ENCODE peak calls at places on chromosomes 16 and 17, in seven cellular contexts. V, H, B, C, F, P and O are unnamed samples. For H3K27me3, the result is how much of the 10 kb centered on the place peaks cover.

GRCh38 chr16:16096161-16096857 is 127.0 kb downstream of the ABCC6 start:
- DNase-seq in F (peak), H (peak), V (peak), B (no peak), P (peak), C (no peak), O (peak)

GRCh38 chr17:43665038-43665386 is 3.3 kb upstream of the MEOX1 start:
- DNase-seq in H (no peak), P (no peak), C (no peak), B (no peak), F (peak), V (no peak), O (no peak)

GRCh38 chr17:50668025-50668837 is 33.5 kb downstream of the ABCC3 start:
- DNase-seq in H (no peak), F (no peak), C (no peak), P (no peak), V (no peak), B (no peak), O (no peak)

GRCh38 chr17:2087597-2088211 is 32.8 kb downstream of the HIC1 start:
- DNase-seq in F (no peak), B (no peak), C (no peak), V (no peak), H (no peak), P (no peak), O (no peak)

GRCh38 chr17:82930043-82930923 is 90.5 kb upstream of the ZNF750 start:
- DNase-seq in H (peak), P (peak), C (no peak), F (peak), V (no peak), B (no peak), O (no peak)

GRCh38 chr16:13612623-13613022 is 307.3 kb upstream of the ERCC4 start:
- DNase-seq in B (no peak), C (no peak), P (no peak), V (no peak), H (no peak), F (no peak), O (no peak)

GRCh38 chr16:3690991-3691720 is 26.2 kb downstream of the TRAP1 start:
- DNase-seq in B (no peak), F (no peak), C (no peak), V (peak), P (no peak), H (no peak), O (no peak)

GRCh38 chr16:29894352-29894751 is 5.0 kb downstream of the SEZ6L2 start:
- DNase-seq in V (no peak), F (no peak), C (no peak), P (no peak), B (no peak), H (no peak), O (no peak)

GRCh38 chr17:62216847-62217246 is 151.8 kb upstream of the MED13 start:
- DNase-seq in P (no peak), B (no peak), F (no peak), H (no peak), C (no peak), V (no peak), O (no peak)

GRCh38 chr16:68041783-68042182 is 18.7 kb downstream of the DUS2 start:
- DNase-seq in H (no peak), C (no peak), F (no peak), B (no peak), V (no peak), P (no peak), O (no peak)
- H3K27me3 ChIP-seq in H (under half), C (under half), F (under half), B (under half), V (under half), P (under half), O (under half)

GRCh38 chr16:49348408-49349176 is 25.0 kb upstream of the C16orf78 start:
- DNase-seq in P (no peak), H (no peak), C (peak), V (peak), F (no peak), B (no peak), O (no peak)
- TF ChIP-seq CTCF in P (no peak), H (no peak), C (peak), V (peak), F (no peak), B (no peak), O (no peak)

GRCh38 chr16:1101573-1102332 is 5.7 kb upstream of the C1QTNF8 start:
- DNase-seq in C (no peak), V (no peak), H (no peak), B (no peak), F (no peak), P (no peak), O (no peak)

GRCh38 chr16:1099224-1100083 is 3.4 kb upstream of the C1QTNF8 start:
- DNase-seq in H (no peak), F (no peak), C (no peak), B (no peak), V (no peak), P (no peak), O (no peak)

GRCh38 chr16:1101133-1101532 is 5.1 kb upstream of the C1QTNF8 start:
- DNase-seq in H (no peak), V (no peak), C (no peak), P (no peak), B (no peak), F (no peak), O (no peak)

GRCh38 chr16:1098266-1098991 is 2.4 kb upstream of the C1QTNF8 start:
- DNase-seq in C (no peak), F (peak), H (no peak), V (no peak), B (no peak), P (no peak), O (no peak)

DNA sequence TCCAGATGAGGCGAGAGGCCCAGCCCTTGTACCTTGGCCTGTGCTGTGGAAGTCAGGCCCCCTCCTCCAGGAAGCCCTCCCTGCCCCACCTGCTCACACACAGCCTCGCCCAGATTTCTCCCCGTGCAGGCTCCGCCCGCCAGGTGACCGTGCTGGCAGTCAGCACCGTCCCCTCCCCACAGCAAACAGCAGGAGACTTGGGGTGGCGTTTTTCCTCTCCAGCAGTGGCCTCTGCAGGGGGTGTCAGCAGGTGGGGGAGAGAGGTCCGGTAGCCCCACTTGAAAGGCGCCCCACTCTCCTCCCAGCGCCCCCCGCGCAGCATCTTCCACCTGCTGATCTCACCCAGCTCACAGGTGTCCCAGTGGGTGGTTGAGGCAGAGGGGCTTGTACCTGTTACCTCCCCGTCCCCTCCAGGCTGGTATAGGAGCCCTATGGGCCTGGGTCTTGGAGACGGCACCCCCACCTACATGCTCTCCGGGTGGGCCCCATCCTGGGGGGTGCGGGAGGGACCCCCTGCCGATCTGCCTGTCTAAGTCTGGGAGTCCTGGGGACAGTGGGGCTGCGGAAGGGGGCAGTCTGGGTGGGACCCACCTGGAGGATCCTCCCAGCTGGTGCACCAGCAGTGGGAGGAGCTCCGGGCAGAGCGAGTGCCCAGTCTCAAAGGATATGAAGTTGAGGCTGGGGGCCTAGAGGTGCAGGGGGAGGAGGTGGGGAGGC is 4.2 kb upstream of the C1QTNF8 start:
- DNase-seq in V (no peak), P (no peak), F (no peak), B (no peak), C (no peak), H (no peak), O (no peak)
- H3K27me3 ChIP-seq in V (under half), P (under half), F (half or more), B (under half), C (under half), H (under half), O (under half)

GRCh38 chr17:9522074-9522473 is 53.5 kb downstream of the STX8 start:
- DNase-seq in C (no peak), B (peak), F (no peak), P (no peak), V (peak), H (no peak), O (no peak)
- TF ChIP-seq CTCF in C (peak), B (peak), F (peak), P (peak), V (peak), H (no peak), O (peak)

GRCh38 chr17:45861185-45861584 is 16.5 kb downstream of the SPPL2C start:
- DNase-seq in H (no peak), B (no peak), F (no peak), C (no peak), P (no peak), V (no peak), O (no peak)
- H3K27me3 ChIP-seq in H (under half), B (under half), F (half or more), C (under half), P (under half), V (under half), O (under half)

DNA sequence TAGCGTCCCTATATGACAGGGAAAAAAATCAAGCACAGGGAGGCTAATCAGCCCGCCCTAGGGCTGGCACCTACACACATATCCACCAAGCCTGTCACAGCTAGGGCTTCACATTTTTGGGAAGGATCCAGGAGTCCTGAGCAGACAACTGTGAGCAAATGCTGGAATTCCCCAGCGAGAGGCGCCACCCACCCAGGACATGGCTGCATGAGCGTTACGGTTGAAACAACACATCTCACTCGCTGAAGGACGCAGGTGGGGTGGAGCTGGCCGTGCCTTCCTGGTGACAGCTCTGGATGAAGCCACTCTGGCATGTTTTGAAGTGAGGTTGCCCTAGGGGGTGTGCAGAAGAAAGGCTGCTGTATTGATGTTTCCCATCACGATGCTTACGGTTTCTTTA is 315.1 kb upstream of the EEF2KMT start:
- DNase-seq in P (no peak), V (peak), B (no peak), H (no peak), C (peak), F (no peak), O (peak)
- TF ChIP-seq CTCF in P (no peak), V (peak), B (no peak), H (no peak), C (peak), F (no peak), O (peak)

GRCh38 chr17:19270951-19271611 is 33.9 kb downstream of the EPN2 start:
- DNase-seq in V (no peak), C (no peak), P (no peak), F (peak), B (no peak), H (no peak), O (no peak)
- H3K27me3 ChIP-seq in V (under half), C (under half), P (under half), F (under half), B (under half), H (under half), O (under half)